ENCODE peak calls at places on chromosome 15, in five cellular contexts. J is activated naive CD4-positive, alpha-beta T cell; V is globus pallidus; T is Daoy; I is Right ventricle myocardium superior. H is an unnamed sample.

GRCh38 chr15:83844742-83845141 is 190.8 kb downstream of the ADAMTSL3 start:
- DNase-seq in J (no peak), V (no peak), T (no peak), I (no peak), H (no peak)

GRCh38 chr15:62406268-62406667 is 241.2 kb upstream of the C2CD4B start:
- DNase-seq in J (no peak), V (no peak), T (no peak), I (no peak), H (no peak)

GRCh38 chr15:95563634-95564033 is 766.9 kb upstream of the NR2F2 start:
- DNase-seq in J (no peak), V (no peak), T (no peak), I (no peak), H (peak)

GRCh38 chr15:96314508-96314907 is 16.0 kb upstream of the NR2F2 start:
- DNase-seq in J (no peak), V (no peak), T (no peak), I (no peak), H (no peak)

GRCh38 chr15:100284191-100284590 is 57.6 kb downstream of the ADAMTS17 start:
- DNase-seq in J (no peak), V (no peak), T (no peak), I (no peak), H (peak)

GRCh38 chr15:74843891-74844299 is 939 bp upstream of the ULK3 start:
- DNase-seq in J (no peak), V (no peak), T (no peak), I (no peak), H (no peak)

GRCh38 chr15:83166218-83166617 is 41.4 kb downstream of the HDGFL3 start:
- DNase-seq in J (no peak), V (no peak), T (no peak), I (no peak), H (no peak)

GRCh38 chr15:77497942-77498361 is 77.3 kb downstream of the HMG20A start:
- DNase-seq in J (no peak), V (peak), T (no peak), I (no peak), H (no peak)

GRCh38 chr15:96428742-96429141 is 98.2 kb downstream of the NR2F2 start:
- DNase-seq in J (no peak), V (no peak), T (peak), I (no peak), H (peak)

GRCh38 chr15:70328137-70329115 is 230.7 kb upstream of the TLE3 start:
- DNase-seq in J (no peak), V (peak), T (peak), I (peak), H (no peak)

GRCh38 chr15:38186505-38186904 is 66.1 kb upstream of the SPRED1 start:
- DNase-seq in J (no peak), V (no peak), T (no peak), I (no peak), H (no peak)

GRCh38 chr15:27495963-27496459 is 525.0 kb downstream of the GABRG3 start:
- DNase-seq in J (no peak), V (no peak), T (no peak), I (no peak), H (no peak)

GRCh38 chr15:26974120-26974780 is 3.3 kb downstream of the GABRG3 start:
- DNase-seq in J (no peak), V (no peak), T (no peak), I (no peak), H (peak)

H was measured in PC-3.